ENCODE peak calls at places on chromosomes 2 and 18, in five cellular contexts. One of them, this sample, is unnamed.
A peak's percentile ranks its signal among the peaks of the same experiment; 100 is the strongest.

GRCh38 chr2:38233231-38233983 is 143.7 kb downstream of the ATL2 start:
- DNase-seq in NCI-H2081: no peak
- DNase-seq in T-helper 2 cell: no peak
- DNase-seq in right lobe of liver: no peak
- DNase-seq in stimulated activated CD8-positive, alpha-beta memory T cell treated with anti-CD3 and anti-CD28 coated beads, Interleukin-15, amount 100 ng/mL, for 1 hour: no peak
- DNase-seq in this sample: no peak

GRCh38 chr18:36706313-36706881 is 122.4 kb downstream of the TPGS2 start:
- DNase-seq in right lobe of liver: no peak
- DNase-seq in NCI-H2081: no peak
- DNase-seq in stimulated activated CD8-positive, alpha-beta memory T cell treated with anti-CD3 and anti-CD28 coated beads, Interleukin-15, amount 100 ng/mL, for 1 hour: no peak
- DNase-seq in T-helper 2 cell: no peak
- DNase-seq in this sample: no peak

GRCh38 chr2:183898641-183899040 is 699.7 kb upstream of the ZNF804A start:
- DNase-seq in NCI-H2081: no peak
- DNase-seq in right lobe of liver: no peak
- DNase-seq in T-helper 2 cell: no peak
- DNase-seq in stimulated activated CD8-positive, alpha-beta memory T cell treated with anti-CD3 and anti-CD28 coated beads, Interleukin-15, amount 100 ng/mL, for 1 hour: no peak
- DNase-seq in this sample: no peak

GRCh38 chr2:231552752-231553151 is 22.5 kb upstream of the NMUR1 start:
- DNase-seq in T-helper 2 cell: no peak
- DNase-seq in right lobe of liver: no peak
- DNase-seq in NCI-H2081: no peak
- DNase-seq in stimulated activated CD8-positive, alpha-beta memory T cell treated with anti-CD3 and anti-CD28 coated beads, Interleukin-15, amount 100 ng/mL, for 1 hour: no peak
- DNase-seq in this sample: no peak

GRCh38 chr2:158936978-158937377 is 31.5 kb upstream of the TANC1 start:
- DNase-seq in right lobe of liver: no peak
- DNase-seq in T-helper 2 cell: no peak
- DNase-seq in NCI-H2081: no peak
- DNase-seq in stimulated activated CD8-positive, alpha-beta memory T cell treated with anti-CD3 and anti-CD28 coated beads, Interleukin-15, amount 100 ng/mL, for 1 hour: no peak
- DNase-seq in this sample: no peak

GRCh38 chr2:180743412-180743811 is 237.0 kb upstream of the UBE2E3 start:
- DNase-seq in stimulated activated CD8-positive, alpha-beta memory T cell treated with anti-CD3 and anti-CD28 coated beads, Interleukin-15, amount 100 ng/mL, for 1 hour: no peak
- DNase-seq in right lobe of liver: no peak
- DNase-seq in NCI-H2081: no peak
- DNase-seq in T-helper 2 cell: no peak
- DNase-seq in this sample: no peak

GRCh38 chr2:186255823-186256222 is 230.2 kb upstream of the ZC3H15 start:
- DNase-seq in stimulated activated CD8-positive, alpha-beta memory T cell treated with anti-CD3 and anti-CD28 coated beads, Interleukin-15, amount 100 ng/mL, for 1 hour: no peak
- DNase-seq in T-helper 2 cell: no peak
- DNase-seq in right lobe of liver: no peak
- DNase-seq in NCI-H2081: no peak
- DNase-seq in this sample: no peak

GRCh38 chr2:67733517-67733916 is 329.3 kb downstream of the C1D start:
- DNase-seq in stimulated activated CD8-positive, alpha-beta memory T cell treated with anti-CD3 and anti-CD28 coated beads, Interleukin-15, amount 100 ng/mL, for 1 hour: no peak
- DNase-seq in NCI-H2081: peak; percentile 19
- DNase-seq in T-helper 2 cell: no peak
- DNase-seq in right lobe of liver: no peak
- DNase-seq in this sample: peak; percentile 67

GRCh38 chr2:62467100-62467474 is 38.9 kb downstream of the TMEM17 start:
- DNase-seq in right lobe of liver: peak; percentile 79
- DNase-seq in stimulated activated CD8-positive, alpha-beta memory T cell treated with anti-CD3 and anti-CD28 coated beads, Interleukin-15, amount 100 ng/mL, for 1 hour: no peak
- DNase-seq in T-helper 2 cell: no peak
- DNase-seq in NCI-H2081: no peak
- DNase-seq in this sample: no peak

GRCh38 chr18:43393174-43393573 is 115.9 kb upstream of the SYT4 start:
- DNase-seq in NCI-H2081: no peak
- DNase-seq in T-helper 2 cell: no peak
- DNase-seq in right lobe of liver: no peak
- DNase-seq in stimulated activated CD8-positive, alpha-beta memory T cell treated with anti-CD3 and anti-CD28 coated beads, Interleukin-15, amount 100 ng/mL, for 1 hour: no peak
- DNase-seq in this sample: no peak

GRCh38 chr2:49224426-49225010 is 70.2 kb upstream of the FSHR start:
- DNase-seq in NCI-H2081: peak; percentile 82
- DNase-seq in T-helper 2 cell: no peak
- DNase-seq in right lobe of liver: no peak
- DNase-seq in stimulated activated CD8-positive, alpha-beta memory T cell treated with anti-CD3 and anti-CD28 coated beads, Interleukin-15, amount 100 ng/mL, for 1 hour: no peak
- DNase-seq in this sample: no peak

GRCh38 chr2:54560146-54560881 is 104.2 kb downstream of the SPTBN1 start:
- DNase-seq in right lobe of liver: peak; percentile 66
- DNase-seq in NCI-H2081: no peak
- DNase-seq in stimulated activated CD8-positive, alpha-beta memory T cell treated with anti-CD3 and anti-CD28 coated beads, Interleukin-15, amount 100 ng/mL, for 1 hour: no peak
- DNase-seq in T-helper 2 cell: no peak
- DNase-seq in this sample: no peak

GRCh38 chr18:22683196-22683676 is 249.9 kb upstream of the RBBP8 start:
- DNase-seq in NCI-H2081: peak; percentile 76
- DNase-seq in stimulated activated CD8-positive, alpha-beta memory T cell treated with anti-CD3 and anti-CD28 coated beads, Interleukin-15, amount 100 ng/mL, for 1 hour: no peak
- DNase-seq in right lobe of liver: peak; percentile 92
- DNase-seq in T-helper 2 cell: no peak
- DNase-seq in this sample: no peak

GRCh38 chr2:9528036-9528787 is 27.4 kb downstream of the ADAM17 start:
- DNase-seq in stimulated activated CD8-positive, alpha-beta memory T cell treated with anti-CD3 and anti-CD28 coated beads, Interleukin-15, amount 100 ng/mL, for 1 hour: no peak
- DNase-seq in T-helper 2 cell: no peak
- DNase-seq in NCI-H2081: no peak
- DNase-seq in right lobe of liver: no peak
- DNase-seq in this sample: no peak

GRCh38 chr18:22188551-22189267 is 19.3 kb downstream of the GATA6 start:
- DNase-seq in stimulated activated CD8-positive, alpha-beta memory T cell treated with anti-CD3 and anti-CD28 coated beads, Interleukin-15, amount 100 ng/mL, for 1 hour: no peak
- DNase-seq in right lobe of liver: no peak
- DNase-seq in T-helper 2 cell: no peak
- DNase-seq in NCI-H2081: no peak
- DNase-seq in this sample: no peak

GRCh38 chr18:67818432-67818831 is 301.9 kb upstream of the DSEL start:
- DNase-seq in stimulated activated CD8-positive, alpha-beta memory T cell treated with anti-CD3 and anti-CD28 coated beads, Interleukin-15, amount 100 ng/mL, for 1 hour: no peak
- DNase-seq in NCI-H2081: no peak
- DNase-seq in T-helper 2 cell: no peak
- DNase-seq in right lobe of liver: no peak
- DNase-seq in this sample: no peak

GRCh38 chr18:63067939-63068338 is 251.6 kb downstream of the BCL2 start:
- DNase-seq in stimulated activated CD8-positive, alpha-beta memory T cell treated with anti-CD3 and anti-CD28 coated beads, Interleukin-15, amount 100 ng/mL, for 1 hour: no peak
- DNase-seq in right lobe of liver: no peak
- DNase-seq in T-helper 2 cell: no peak
- DNase-seq in NCI-H2081: no peak
- DNase-seq in this sample: no peak

GRCh38 chr2:163970058-163970806 is 234.4 kb upstream of the FIGN start:
- DNase-seq in stimulated activated CD8-positive, alpha-beta memory T cell treated with anti-CD3 and anti-CD28 coated beads, Interleukin-15, amount 100 ng/mL, for 1 hour: no peak
- DNase-seq in T-helper 2 cell: no peak
- DNase-seq in right lobe of liver: no peak
- DNase-seq in NCI-H2081: no peak
- DNase-seq in this sample: no peak

GRCh38 chr18:59715966-59716369 is 18.7 kb upstream of the CCBE1 start:
- DNase-seq in stimulated activated CD8-positive, alpha-beta memory T cell treated with anti-CD3 and anti-CD28 coated beads, Interleukin-15, amount 100 ng/mL, for 1 hour: no peak
- DNase-seq in right lobe of liver: no peak
- DNase-seq in NCI-H2081: no peak
- DNase-seq in T-helper 2 cell: no peak
- DNase-seq in this sample: no peak

GRCh38 chr18:3251249-3251962 is 3.8 kb downstream of the MYL12A start:
- DNase-seq in stimulated activated CD8-positive, alpha-beta memory T cell treated with anti-CD3 and anti-CD28 coated beads, Interleukin-15, amount 100 ng/mL, for 1 hour: no peak
- DNase-seq in right lobe of liver: no peak
- DNase-seq in NCI-H2081: no peak
- DNase-seq in T-helper 2 cell: no peak
- DNase-seq in this sample: no peak

GRCh38 chr2:31318360-31319336 is 84.7 kb downstream of the EHD3 start:
- DNase-seq in T-helper 2 cell: no peak
- DNase-seq in NCI-H2081: no peak
- DNase-seq in stimulated activated CD8-positive, alpha-beta memory T cell treated with anti-CD3 and anti-CD28 coated beads, Interleukin-15, amount 100 ng/mL, for 1 hour: no peak
- DNase-seq in right lobe of liver: no peak
- DNase-seq in this sample: no peak